ENCODE peak calls at places on chromosomes 5 and 9, in four cellular contexts. V is sciatic nerve; O is frontal cortex; B is CD4-positive, CD25-positive, alpha-beta regulatory T cell. K is an unnamed sample.
A peak's percentile ranks its signal among the peaks of the same experiment; 100 is the strongest.

GRCh38 chr5:59660737-59661136 is 232.8 kb downstream of the PDE4D start:
- DNase-seq in B (no peak), O (peak; percentile 7), V (no peak), K (peak; percentile 28)

GRCh38 chr9:105656131-105656921 is 5.9 kb upstream of the TAL2 start:
- DNase-seq in B (no peak), O (peak; percentile 64), V (no peak), K (peak; percentile 42)

GRCh38 chr9:132049900-132050299 is 29.8 kb downstream of the MED27 start:
- DNase-seq in O (no peak), B (no peak), V (no peak), K (no peak)

GRCh38 chr9:135887585-135888050 is 19.7 kb downstream of the CAMSAP1 start:
- DNase-seq in V (no peak), O (peak; percentile 48), B (peak; percentile 26), K (peak; percentile 64)

GRCh38 chr9:130172858-130173461 is 756 bp downstream of the NCS1 start:
- DNase-seq in B (peak; percentile 6), V (peak; percentile 74), O (peak; percentile 66), K (peak; percentile 65)

GRCh38 chr5:36389245-36389644 is 87.5 kb upstream of the RANBP3L start:
- DNase-seq in V (no peak), O (no peak), B (no peak), K (no peak)

GRCh38 chr5:130715541-130715940 is 449.5 kb downstream of the HINT1 start:
- DNase-seq in O (no peak), B (no peak), V (no peak), K (no peak)

GRCh38 chr5:173315495-173316352 is 12.5 kb downstream of the STC2 start:
- DNase-seq in O (no peak), V (no peak), B (no peak), K (no peak)

GRCh38 chr5:96565843-96566242 is 96.3 kb upstream of the CAST start:
- DNase-seq in O (peak; percentile 11), B (no peak), V (no peak), K (no peak)

GRCh38 chr5:10485142-10485795 is 43.6 kb downstream of the ROPN1L start:
- DNase-seq in B (no peak), V (peak; percentile 88), O (peak; percentile 57), K (no peak)

GRCh38 chr9:34547960-34548603 is 25.3 kb upstream of the ENHO start:
- DNase-seq in V (peak; percentile 88), B (no peak), O (peak; percentile 83), K (peak; percentile 59)

GRCh38 chr5:149235841-149236240 is 35.8 kb upstream of the AFAP1L1 start:
- DNase-seq in V (no peak), O (no peak), B (no peak), K (no peak)

GRCh38 chr5:57828221-57828620 is 345.6 kb upstream of the ACTBL2 start:
- DNase-seq in O (no peak), B (no peak), V (no peak), K (no peak)

GRCh38 chr5:60820593-60821487 is 23.2 kb downstream of the ELOVL7 start:
- DNase-seq in B (no peak), V (no peak), O (no peak), K (no peak)

GRCh38 chr5:179255527-179256228 is 89.6 kb downstream of the ADAMTS2 start:
- DNase-seq in O (no peak), V (peak; percentile 48), B (no peak), K (peak; percentile 27)

GRCh38 chr5:102798103-102798502 is 43.0 kb downstream of the PAM start:
- DNase-seq in O (no peak), B (no peak), V (no peak), K (no peak)

GRCh38 chr9:114499528-114499927 is 5.7 kb downstream of the WHRN start:
- DNase-seq in B (no peak), O (no peak), V (no peak), K (no peak)

GRCh38 chr9:35771524-35771923 is 17.4 kb upstream of the MSMP start:
- DNase-seq in B (no peak), V (no peak), O (no peak), K (no peak)

GRCh38 chr5:142507528-142507927 is 178.4 kb downstream of the FGF1 start:
- DNase-seq in B (no peak), O (no peak), V (no peak), K (no peak)

GRCh38 chr5:170612256-170612656 is 108.4 kb downstream of the KCNIP1 start:
- DNase-seq in O (no peak), B (no peak), V (no peak), K (no peak)

GRCh38 chr5:84524491-84524890 is 139.8 kb upstream of the EDIL3 start:
- DNase-seq in V (no peak), O (no peak), B (no peak), K (no peak)

GRCh38 chr9:97863314-97863713 is 10.3 kb downstream of the FOXE1 start:
- DNase-seq in V (no peak), O (no peak), B (no peak), K (no peak)